ENCODE peak calls at places on chromosomes 5 and 9, in nine cellular contexts. H is left ventricle myocardium inferior, C is lung, O is adrenal gland, I is brain microvascular endothelial cell, T is SJSA1, K is lower lobe of right lung, Y is coronary artery, A is Panc1. L is an unnamed sample.

GRCh38 chr5:177507165-177507564 is 2.5 kb downstream of the DOK3 start:
- DNase-seq in H (no peak), C (no peak), O (no peak), I (peak), T (no peak), K (no peak), Y (no peak), A (no peak), L (no peak)

GRCh38 chr5:154797762-154798161 is 42.6 kb downstream of the LARP1 start:
- DNase-seq in H (no peak), C (no peak), O (no peak), I (no peak), T (no peak), K (no peak), Y (no peak), A (no peak), L (no peak)

GRCh38 chr5:131846536-131846935 is 49.7 kb upstream of the FNIP1 start:
- DNase-seq in H (no peak), C (no peak), O (no peak), I (no peak), T (no peak), K (no peak), Y (no peak), A (no peak), L (no peak)

GRCh38 chr9:127153484-127153883 is 31.0 kb upstream of the ANGPTL2 start:
- DNase-seq in H (no peak), C (no peak), O (no peak), I (no peak), T (no peak), K (no peak), Y (peak), A (no peak), L (no peak)

GRCh38 chr9:21853414-21853813 is 51.0 kb downstream of the MTAP start:
- DNase-seq in H (no peak), C (no peak), O (no peak), I (no peak), T (no peak), K (no peak), Y (no peak), A (no peak), L (no peak)

GRCh38 chr9:32378993-32379729 is 5.3 kb upstream of the ACO1 start:
- DNase-seq in H (no peak), C (peak), O (peak), I (peak), T (peak), K (no peak), Y (no peak), A (peak), L (peak)

GRCh38 chr5:148910686-148911361 is 84.4 kb downstream of the ADRB2 start:
- DNase-seq in H (peak), C (peak), O (peak), I (peak), T (peak), K (peak), Y (no peak), A (no peak), L (no peak)

GRCh38 chr9:117672397-117672796 is 31.8 kb upstream of the TLR4 start:
- DNase-seq in H (no peak), C (no peak), O (no peak), I (peak), T (peak), K (no peak), Y (no peak), A (peak), L (no peak)

GRCh38 chr5:421901-422300 is 21.1 kb upstream of the EXOC3 start:
- DNase-seq in H (no peak), C (no peak), O (no peak), I (no peak), T (no peak), K (peak), Y (no peak), A (no peak), L (no peak)

GRCh38 chr5:128711216-128711615 is 173.2 kb upstream of the FBN2 start:
- DNase-seq in H (no peak), C (no peak), O (no peak), I (no peak), T (no peak), K (no peak), Y (no peak), A (no peak), L (no peak)

GRCh38 chr9:78295731-78296130 is 1.2 kb upstream of the PSAT1 start:
- DNase-seq in H (no peak), C (no peak), O (no peak), I (no peak), T (no peak), K (no peak), Y (no peak), A (no peak), L (no peak)

GRCh38 chr5:95619518-95620029 is 313 bp upstream of the GPR150 start:
- DNase-seq in H (no peak), C (no peak), O (no peak), I (no peak), T (no peak), K (no peak), Y (no peak), A (no peak), L (no peak)

GRCh38 chr9:650362-650761 is 191.1 kb upstream of the DMRT1 start:
- DNase-seq in H (no peak), C (no peak), O (no peak), I (no peak), T (no peak), K (no peak), Y (no peak), A (no peak), L (no peak)

GRCh38 chr9:96136992-96137665 is 164.8 kb downstream of the HSD17B3 start:
- DNase-seq in H (no peak), C (peak), O (no peak), I (peak), T (peak), K (peak), Y (no peak), A (no peak), L (peak)

GRCh38 chr5:151062405-151063135 is 18.3 kb downstream of the TNIP1 start:
- DNase-seq in H (no peak), C (no peak), O (no peak), I (no peak), T (peak), K (no peak), Y (no peak), A (no peak), L (no peak)

GRCh38 chr9:126860757-126861466 is 473 bp downstream of the ZBTB34 start:
- DNase-seq in H (no peak), C (no peak), O (no peak), I (no peak), T (peak), K (peak), Y (no peak), A (no peak), L (peak)

GRCh38 chr5:56059854-56060253 is 65.1 kb upstream of the IL6ST start:
- DNase-seq in H (no peak), C (no peak), O (no peak), I (no peak), T (no peak), K (no peak), Y (no peak), A (no peak), L (no peak)

GRCh38 chr9:129400971-129401622 is 219.8 kb downstream of the C9orf50 start:
- DNase-seq in H (no peak), C (no peak), O (no peak), I (no peak), T (no peak), K (peak), Y (no peak), A (no peak), L (no peak)

GRCh38 chr9:394347-395052 is 179.8 kb downstream of the DOCK8 start:
- DNase-seq in H (peak), C (no peak), O (no peak), I (no peak), T (no peak), K (no peak), Y (no peak), A (no peak), L (no peak)

GRCh38 chr9:38017885-38018186 is 51.2 kb downstream of the SHB start:
- DNase-seq in H (no peak), C (no peak), O (no peak), I (no peak), T (no peak), K (no peak), Y (no peak), A (no peak), L (no peak)

GRCh38 chr5:168612123-168612522 is 33.0 kb upstream of the PANK3 start:
- DNase-seq in H (no peak), C (no peak), O (no peak), I (no peak), T (no peak), K (no peak), Y (no peak), A (no peak), L (no peak)

GRCh38 chr9:137313956-137314560 is 12.0 kb upstream of the NRARP start:
- DNase-seq in H (peak), C (no peak), O (peak), I (no peak), T (no peak), K (no peak), Y (peak), A (no peak), L (peak)

GRCh38 chr9:134177624-134178393 is 13.4 kb upstream of the RNU6ATAC start:
- DNase-seq in H (no peak), C (no peak), O (no peak), I (no peak), T (no peak), K (peak), Y (no peak), A (no peak), L (no peak)

GRCh38 chr9:4579011-4579410 is 83.1 kb upstream of the PLPP6 start:
- DNase-seq in H (no peak), C (no peak), O (no peak), I (no peak), T (no peak), K (no peak), Y (no peak), A (no peak), L (no peak)

GRCh38 chr9:87596862-87597261 is 99.2 kb downstream of the DAPK1 start:
- DNase-seq in H (peak), C (peak), O (peak), I (no peak), T (no peak), K (peak), Y (no peak), A (no peak), L (peak)

GRCh38 chr9:87599901-87600610 is 102.4 kb downstream of the DAPK1 start:
- DNase-seq in H (no peak), C (no peak), O (no peak), I (peak), T (peak), K (no peak), Y (no peak), A (no peak), L (peak)

GRCh38 chr9:87595605-87596004 is 97.9 kb downstream of the DAPK1 start:
- DNase-seq in H (no peak), C (no peak), O (no peak), I (no peak), T (no peak), K (peak), Y (no peak), A (no peak), L (peak)

GRCh38 chr9:87594662-87595061 is 97.0 kb downstream of the DAPK1 start:
- DNase-seq in H (no peak), C (no peak), O (no peak), I (no peak), T (no peak), K (no peak), Y (no peak), A (no peak), L (no peak)

DNA sequence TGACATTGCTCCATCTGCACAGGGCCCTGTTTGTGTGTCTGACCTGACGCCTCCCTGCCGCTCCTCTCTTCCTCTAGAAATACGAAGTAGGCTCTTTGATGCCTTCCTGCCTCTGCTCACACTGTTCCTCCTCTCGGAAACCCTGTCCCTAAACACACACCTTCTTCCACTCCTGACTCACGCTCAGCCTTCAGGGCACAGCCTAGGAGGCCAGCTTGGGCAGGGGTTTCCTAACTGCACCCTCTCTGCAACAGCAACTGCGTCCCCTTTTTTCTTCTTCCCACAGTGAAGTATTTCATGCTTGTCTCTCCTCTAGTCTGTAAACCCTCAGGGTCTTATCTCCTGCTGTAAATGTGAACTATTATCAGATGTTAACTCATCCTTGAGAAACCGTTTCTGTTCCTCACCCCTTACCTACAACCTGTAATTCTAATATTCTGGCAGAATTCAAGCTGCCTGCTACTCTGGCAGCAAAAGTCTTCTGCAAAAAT is 100.1 kb downstream of the DAPK1 start:
- DNase-seq in H (no peak), C (no peak), O (no peak), I (no peak), T (no peak), K (no peak), Y (no peak), A (no peak), L (no peak)
- H3K27ac ChIP-seq in H (no peak), C (peak), O (peak), I (no peak), T (no peak), K (peak), Y (no peak), A (no peak), L (no peak)

GRCh38 chr5:146772881-146773440 is 105.6 kb downstream of the PPP2R2B start:
- DNase-seq in H (no peak), C (no peak), O (no peak), I (no peak), T (no peak), K (no peak), Y (no peak), A (no peak), L (no peak)

GRCh38 chr5:146767534-146767933 is 111.0 kb downstream of the PPP2R2B start:
- DNase-seq in H (no peak), C (no peak), O (no peak), I (no peak), T (no peak), K (no peak), Y (no peak), A (no peak), L (no peak)

GRCh38 chr5:146765089-146765832 is 113.3 kb downstream of the PPP2R2B start:
- DNase-seq in H (no peak), C (no peak), O (no peak), I (no peak), T (no peak), K (no peak), Y (no peak), A (no peak), L (no peak)

GRCh38 chr5:146766013-146766412 is 112.5 kb downstream of the PPP2R2B start:
- DNase-seq in H (no peak), C (no peak), O (no peak), I (no peak), T (no peak), K (no peak), Y (no peak), A (no peak), L (no peak)

GRCh38 chr5:146770546-146770945 is 108.0 kb downstream of the PPP2R2B start:
- DNase-seq in H (no peak), C (no peak), O (no peak), I (no peak), T (no peak), K (no peak), Y (no peak), A (no peak), L (no peak)
- H3K27ac ChIP-seq in H (no peak), C (no peak), O (no peak), I (no peak), T (no peak), K (no peak), Y (no peak), A (no peak), L (no peak)

GRCh38 chr9:14340994-14341393 is 27.1 kb upstream of the NFIB start:
- DNase-seq in H (no peak), C (no peak), O (no peak), I (no peak), T (no peak), K (no peak), Y (no peak), A (no peak), L (no peak)

GRCh38 chr9:14342746-14343145 is 28.8 kb upstream of the NFIB start:
- DNase-seq in H (no peak), C (no peak), O (no peak), I (no peak), T (no peak), K (no peak), Y (no peak), A (no peak), L (no peak)

GRCh38 chr9:14343236-14343947 is 29.5 kb upstream of the NFIB start:
- DNase-seq in H (no peak), C (no peak), O (no peak), I (no peak), T (no peak), K (no peak), Y (no peak), A (no peak), L (no peak)

GRCh38 chr9:14340536-14340935 is 26.6 kb upstream of the NFIB start:
- DNase-seq in H (no peak), C (no peak), O (no peak), I (no peak), T (no peak), K (no peak), Y (no peak), A (no peak), L (no peak)

GRCh38 chr9:14341437-14342133 is 27.6 kb upstream of the NFIB start:
- DNase-seq in H (no peak), C (no peak), O (no peak), I (no peak), T (no peak), K (no peak), Y (no peak), A (no peak), L (no peak)
- H3K27ac ChIP-seq in H (peak), C (no peak), O (no peak), I (no peak), T (no peak), K (peak), Y (peak), A (no peak), L (no peak)

GRCh38 chr9:18447131-18447530 is 26.8 kb upstream of the ADAMTSL1 start:
- DNase-seq in H (no peak), C (no peak), O (peak), I (no peak), T (peak), K (no peak), Y (no peak), A (no peak), L (no peak)
- H3K27ac ChIP-seq in H (no peak), C (no peak), O (peak), I (no peak), T (no peak), K (no peak), Y (no peak), A (no peak), L (no peak)

DNA sequence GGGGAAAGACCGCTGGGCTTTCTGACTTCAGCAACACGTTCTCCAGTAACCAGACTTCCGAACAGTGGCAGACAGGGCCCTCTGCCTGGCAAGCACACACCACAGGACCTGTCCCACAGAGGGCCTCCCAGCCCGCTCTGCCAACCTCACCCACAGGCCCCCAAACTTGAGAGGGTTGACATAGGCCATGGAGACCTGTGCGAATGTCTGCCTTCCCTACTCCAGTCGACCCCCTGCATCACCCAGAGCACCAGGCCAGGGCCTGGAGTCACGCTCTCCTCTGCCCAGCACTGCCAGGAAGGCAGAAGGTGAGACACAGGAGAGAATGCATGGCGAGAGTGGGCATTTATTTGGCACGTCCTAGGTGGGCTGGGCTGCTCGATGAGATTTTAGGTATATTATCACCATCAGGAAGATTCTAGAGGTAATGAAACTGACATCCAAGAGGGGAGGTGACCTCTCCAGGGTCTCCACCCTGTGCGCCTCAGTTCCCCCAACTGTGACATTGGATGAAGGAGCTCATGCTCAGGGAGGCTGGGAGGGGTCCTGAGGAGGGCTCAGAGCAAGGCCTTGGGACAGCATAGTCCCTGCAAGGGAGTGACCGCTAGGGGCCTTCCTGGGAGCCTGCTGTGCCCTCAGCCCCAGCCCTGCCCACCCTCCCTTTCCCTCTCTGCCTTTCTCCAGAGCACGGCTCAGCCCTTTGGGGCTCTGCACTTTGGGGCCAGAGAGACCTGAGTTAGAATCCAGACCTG is 54.9 kb downstream of the DUSP1 start:
- DNase-seq in H (no peak), C (no peak), O (no peak), I (no peak), T (no peak), K (no peak), Y (no peak), A (no peak), L (no peak)
- H3K27ac ChIP-seq in H (peak), C (peak), O (peak), I (peak), T (no peak), K (peak), Y (peak), A (peak), L (peak)

GRCh38 chr5:93746406-93747056 is 5.1 kb upstream of the POU5F2 start:
- DNase-seq in H (no peak), C (no peak), O (no peak), I (peak), T (no peak), K (no peak), Y (no peak), A (peak), L (no peak)
- H3K27ac ChIP-seq in H (no peak), C (no peak), O (no peak), I (no peak), T (no peak), K (no peak), Y (no peak), A (no peak), L (no peak)

GRCh38 chr9:123039617-123040219 is 6.3 kb downstream of the GPR21 start:
- DNase-seq in H (no peak), C (no peak), O (no peak), I (no peak), T (no peak), K (no peak), Y (no peak), A (no peak), L (no peak)
- H3K27ac ChIP-seq in H (no peak), C (no peak), O (no peak), I (no peak), T (no peak), K (no peak), Y (peak), A (no peak), L (no peak)

GRCh38 chr5:135387629-135387960 is 11.4 kb downstream of the MACROH2A1 start:
- DNase-seq in H (no peak), C (no peak), O (no peak), I (no peak), T (no peak), K (no peak), Y (no peak), A (no peak), L (no peak)
- H3K27ac ChIP-seq in H (peak), C (peak), O (peak), I (peak), T (peak), K (peak), Y (no peak), A (no peak), L (no peak)